ENCODE peak calls at places on chromosomes 4 and X, in five cellular contexts. P is progenitor cell of endocrine pancreas, I is SK-N-SH, S is astrocyte, R is fibroblast of mammary gland. T is an unnamed sample.

GRCh38 chr4:40584517-40585141 is 45.0 kb downstream of the RBM47 start:
- DNase-seq in P (no peak), I (no peak), S (no peak), R (no peak), T (no peak)

GRCh38 chrX:120522820-120523219 is 37.9 kb downstream of the CUL4B start:
- DNase-seq in P (no peak), I (no peak), S (no peak), R (no peak), T (no peak)

GRCh38 chr4:6877070-6877469 is 32.6 kb upstream of the TBC1D14 start:
- DNase-seq in P (no peak), I (no peak), S (no peak), R (no peak), T (no peak)

GRCh38 chr4:186726440-186727148 is 2.9 kb upstream of the FAT1 start:
- DNase-seq in P (peak), I (peak), S (peak), R (peak), T (peak)

GRCh38 chr4:64405761-64406160 is 3.5 kb downstream of the TECRL start:
- DNase-seq in P (no peak), I (no peak), S (no peak), R (no peak), T (no peak)

GRCh38 chr4:83217721-83218522 is 66.7 kb downstream of the COQ2 start:
- DNase-seq in P (no peak), I (no peak), S (no peak), R (no peak), T (no peak)

GRCh38 chr4:94304365-94304971 is 38.2 kb downstream of the HPGDS start:
- DNase-seq in P (no peak), I (peak), S (no peak), R (peak), T (no peak)

GRCh38 chr4:6251365-6251764 is 18.3 kb upstream of the WFS1 start:
- DNase-seq in P (no peak), I (no peak), S (no peak), R (no peak), T (no peak)

GRCh38 chr4:2462218-2462991 is 6.5 kb upstream of the RNF4 start:
- DNase-seq in P (peak), I (peak), S (peak), R (peak), T (peak)

GRCh38 chrX:149131780-149132179 is 373.3 kb downstream of the IDS start:
- DNase-seq in P (no peak), I (no peak), S (peak), R (peak), T (no peak)

GRCh38 chrX:149540133-149540620 is 635 bp upstream of the EOLA1 start:
- DNase-seq in P (peak), I (peak), S (no peak), R (peak), T (peak)

GRCh38 chr4:29581469-29581868 is 1138.7 kb upstream of the PCDH7 start:
- DNase-seq in P (no peak), I (no peak), S (peak), R (no peak), T (no peak)

GRCh38 chrX:104482757-104483156 is 83.2 kb upstream of the IL1RAPL2 start:
- DNase-seq in P (no peak), I (no peak), S (no peak), R (peak), T (no peak)

GRCh38 chr4:16278178-16278577 is 51.9 kb upstream of the TAPT1 start:
- DNase-seq in P (no peak), I (no peak), S (no peak), R (no peak), T (no peak)

GRCh38 chrX:126697091-126697490 is 122.4 kb upstream of the PRR32 start:
- DNase-seq in P (no peak), I (no peak), S (no peak), R (no peak), T (no peak)

GRCh38 chr4:165606465-165607205 is 227.8 kb downstream of the CPE start:
- DNase-seq in P (no peak), I (no peak), S (no peak), R (no peak), T (no peak)

GRCh38 chr4:120053916-120054315 is 12.7 kb downstream of the MAD2L1 start:
- DNase-seq in P (no peak), I (no peak), S (no peak), R (no peak), T (no peak)

GRCh38 chr4:17111436-17111835 is 213.0 kb upstream of the LDB2 start:
- DNase-seq in P (no peak), I (no peak), S (no peak), R (peak), T (no peak)

GRCh38 chr4:127521463-127521862 is 111.3 kb upstream of the INTU start:
- DNase-seq in P (no peak), I (no peak), S (no peak), R (no peak), T (no peak)

GRCh38 chrX:101206471-101206870 is 13.1 kb upstream of the DRP2 start:
- DNase-seq in P (no peak), I (peak), S (no peak), R (peak), T (peak)

GRCh38 chr4:7124643-7125442 is 57.0 kb upstream of the GRPEL1 start:
- DNase-seq in P (no peak), I (no peak), S (peak), R (peak), T (peak)

GRCh38 chr4:78656968-78657445 is 105.4 kb downstream of the ANXA3 start:
- DNase-seq in P (no peak), I (no peak), S (peak), R (no peak), T (no peak)

GRCh38 chr4:6779667-6780565 is 2.6 kb upstream of the KIAA0232 start:
- DNase-seq in P (no peak), I (no peak), S (no peak), R (peak), T (no peak)

GRCh38 chr4:158523990-158524545 is 2.4 kb downstream of the RXFP1 start:
- DNase-seq in P (no peak), I (no peak), S (no peak), R (no peak), T (no peak)

GRCh38 chrX:153400146-153401132 is 711 bp downstream of the PNMA6E start:
- DNase-seq in P (no peak), I (peak), S (no peak), R (peak), T (no peak)

GRCh38 chr4:153522800-153523089 is 56.6 kb downstream of the TMEM131L start:
- DNase-seq in P (no peak), I (no peak), S (no peak), R (no peak), T (no peak)

GRCh38 chr4:128831526-128832252 is 22.2 kb downstream of the JADE1 start:
- DNase-seq in P (no peak), I (peak), S (peak), R (no peak), T (no peak)

GRCh38 chr4:92359481-92359880 is 55.7 kb downstream of the GRID2 start:
- DNase-seq in P (no peak), I (no peak), S (no peak), R (no peak), T (no peak)

GRCh38 chr4:69485130-69485529 is 10.6 kb downstream of the UGT2B4 start:
- DNase-seq in P (no peak), I (no peak), S (peak), R (no peak), T (no peak)

GRCh38 chrX:50920132-50920531 is 9.6 kb downstream of the BMP15 start:
- DNase-seq in P (no peak), I (no peak), S (peak), R (peak), T (no peak)

GRCh38 chr4:89254847-89255246 is 52.8 kb downstream of the GPRIN3 start:
- DNase-seq in P (no peak), I (peak), S (no peak), R (peak), T (peak)

GRCh38 chr4:113635739-113636437 is 125.7 kb downstream of the CAMK2D start:
- DNase-seq in P (no peak), I (no peak), S (peak), R (peak), T (peak)

GRCh38 chr4:120636120-120636630 is 286.4 kb downstream of the PRDM5 start:
- DNase-seq in P (no peak), I (no peak), S (no peak), R (peak), T (no peak)

GRCh38 chrX:39805022-39805421 is 292.7 kb downstream of the BCOR start:
- DNase-seq in P (no peak), I (no peak), S (no peak), R (no peak), T (no peak)

GRCh38 chr4:45317276-45317675 is 590.9 kb upstream of the GNPDA2 start:
- DNase-seq in P (no peak), I (no peak), S (no peak), R (peak), T (no peak)

GRCh38 chr4:25160714-25161598 is 707 bp upstream of the SEPSECS start:
- DNase-seq in P (no peak), I (peak), S (no peak), R (no peak), T (peak)

GRCh38 chrX:24026403-24026801 is 584 bp downstream of the KLHL15 start:
- DNase-seq in P (no peak), I (peak), S (no peak), R (peak), T (no peak)

GRCh38 chrX:24023972-24024664 is 2.9 kb downstream of the KLHL15 start:
- DNase-seq in P (no peak), I (no peak), S (no peak), R (peak), T (no peak)

GRCh38 chrX:24023538-24023937 is 3.4 kb downstream of the KLHL15 start:
- DNase-seq in P (no peak), I (no peak), S (no peak), R (no peak), T (no peak)

GRCh38 chrX:24025741-24026402 is 1.1 kb downstream of the KLHL15 start:
- DNase-seq in P (no peak), I (no peak), S (peak), R (peak), T (peak)

GRCh38 chrX:24024819-24025740 is 1.9 kb downstream of the KLHL15 start:
- DNase-seq in P (peak), I (peak), S (peak), R (peak), T (peak)
- TF ChIP-seq CTCF in P (peak), I (no peak), S (no peak), R (no peak), T (peak)

GRCh38 chr4:27088491-27088890 is 227.8 kb downstream of the STIM2 start:
- DNase-seq in P (no peak), I (no peak), S (no peak), R (no peak), T (no peak)

GRCh38 chr4:27082786-27083185 is 222.1 kb downstream of the STIM2 start:
- DNase-seq in P (no peak), I (no peak), S (no peak), R (no peak), T (no peak)

GRCh38 chr4:27081675-27082579 is 221.3 kb downstream of the STIM2 start:
- DNase-seq in P (no peak), I (no peak), S (no peak), R (no peak), T (no peak)

GRCh38 chr4:27087306-27088045 is 226.8 kb downstream of the STIM2 start:
- DNase-seq in P (no peak), I (no peak), S (no peak), R (no peak), T (no peak)

GRCh38 chr4:27084685-27085356 is 224.2 kb downstream of the STIM2 start:
- DNase-seq in P (peak), I (peak), S (peak), R (peak), T (no peak)
- TF ChIP-seq CTCF in P (peak), I (no peak), S (no peak), R (no peak), T (peak)

GRCh38 chr4:41723286-41723685 is 25.2 kb downstream of the PHOX2B start:
- DNase-seq in P (no peak), I (no peak), S (no peak), R (no peak), T (no peak)

GRCh38 chr4:41727861-41728570 is 20.5 kb downstream of the PHOX2B start:
- DNase-seq in P (no peak), I (no peak), S (no peak), R (no peak), T (no peak)

GRCh38 chr4:41722171-41722570 is 26.4 kb downstream of the PHOX2B start:
- DNase-seq in P (no peak), I (no peak), S (no peak), R (no peak), T (peak)

GRCh38 chr4:41728571-41728908 is 20.0 kb downstream of the PHOX2B start:
- DNase-seq in P (no peak), I (no peak), S (no peak), R (peak), T (no peak)

DNA sequence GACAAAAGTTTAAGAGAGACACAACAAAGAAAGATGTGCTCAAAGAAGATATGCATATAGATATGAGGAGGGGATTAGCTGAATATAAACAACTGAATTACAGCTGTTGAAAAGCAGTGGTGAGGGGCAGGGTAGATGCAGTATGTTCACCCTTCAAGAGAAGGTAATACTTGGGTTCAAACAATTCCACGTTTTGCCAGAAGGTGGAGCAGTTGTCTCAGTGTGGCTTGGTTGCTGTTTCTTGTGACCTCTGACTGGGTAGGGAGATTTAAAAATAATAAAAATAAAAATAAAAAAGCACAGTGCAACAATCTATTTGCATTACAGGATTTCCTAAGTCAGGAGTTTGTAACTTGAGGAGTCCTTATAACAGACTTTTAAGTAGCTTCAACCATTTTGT is 23.3 kb downstream of the PHOX2B start:
- DNase-seq in P (no peak), I (no peak), S (no peak), R (no peak), T (no peak)
- TF ChIP-seq CTCF in P (peak), I (peak), S (no peak), R (peak), T (peak)

GRCh38 chr4:142850478-142850877 is 4.4 kb upstream of the INPP4B start:
- DNase-seq in P (no peak), I (peak), S (no peak), R (no peak), T (peak)

GRCh38 chr4:142845293-142846070 is 619 bp downstream of the INPP4B start:
- DNase-seq in P (peak), I (peak), S (no peak), R (no peak), T (no peak)

GRCh38 chr4:142844782-142845181 is 1.3 kb downstream of the INPP4B start:
- DNase-seq in P (no peak), I (no peak), S (no peak), R (no peak), T (no peak)

GRCh38 chr4:142846105-142846728 is at the start of gene INPP4B:
- DNase-seq in P (peak), I (peak), S (peak), R (peak), T (peak)

DNA sequence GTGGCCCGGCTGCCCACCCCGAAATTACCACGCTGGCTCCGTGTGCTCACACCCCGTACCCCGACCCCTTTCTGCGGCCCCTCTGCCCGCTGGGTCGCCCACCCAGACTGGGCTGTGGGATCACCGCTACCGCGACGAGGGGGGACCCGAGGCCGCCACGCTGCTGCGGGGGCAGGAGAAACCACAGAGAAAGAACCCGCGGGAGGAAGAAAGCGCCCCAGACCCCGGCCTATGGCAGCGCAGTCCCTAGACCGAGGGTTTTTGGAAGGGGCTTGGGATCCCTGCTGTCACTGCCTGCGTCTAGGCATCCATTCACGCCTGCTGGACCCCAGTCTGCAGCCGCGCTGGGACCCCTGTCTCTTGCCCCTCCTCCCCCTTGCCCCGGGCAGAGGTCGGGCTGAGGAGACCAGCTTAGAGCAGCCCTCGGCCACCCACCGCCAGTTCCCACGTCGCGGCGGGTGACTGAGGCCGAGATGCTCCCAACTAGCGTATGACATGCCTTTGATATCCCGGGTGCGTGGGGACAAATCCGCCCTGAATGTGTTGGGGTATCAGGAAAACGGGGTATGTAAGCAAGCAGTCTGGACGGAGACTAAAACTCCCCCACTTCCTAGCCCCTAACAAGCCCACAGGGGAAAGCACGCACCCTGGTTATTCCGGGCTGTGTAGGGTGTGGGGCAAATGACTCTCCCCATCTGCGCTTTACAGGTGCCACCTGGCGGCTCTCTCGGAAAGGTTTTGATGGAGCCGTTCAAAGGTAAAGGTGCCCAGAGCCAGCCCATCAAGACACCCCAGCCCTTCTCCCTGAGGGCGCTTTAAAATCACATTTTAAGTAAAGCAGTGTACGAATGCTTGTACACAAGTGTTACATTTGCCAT is 867 bp upstream of the INPP4B start:
- DNase-seq in P (peak), I (peak), S (no peak), R (no peak), T (peak)
- TF ChIP-seq CTCF in P (peak), I (no peak), S (peak), R (peak), T (peak)

GRCh38 chr4:23153076-23153475 is 460.3 kb downstream of the GBA3 start:
- DNase-seq in P (no peak), I (no peak), S (no peak), R (no peak), T (no peak)
- TF ChIP-seq CTCF in P (no peak), I (no peak), S (no peak), R (no peak), T (no peak)

GRCh38 chr4:73021634-73022033 is 47.9 kb downstream of the COX18 start:
- DNase-seq in P (no peak), I (peak), S (peak), R (peak), T (peak)
- TF ChIP-seq CTCF in P (no peak), I (peak), S (peak), R (peak), T (peak)

DNA sequence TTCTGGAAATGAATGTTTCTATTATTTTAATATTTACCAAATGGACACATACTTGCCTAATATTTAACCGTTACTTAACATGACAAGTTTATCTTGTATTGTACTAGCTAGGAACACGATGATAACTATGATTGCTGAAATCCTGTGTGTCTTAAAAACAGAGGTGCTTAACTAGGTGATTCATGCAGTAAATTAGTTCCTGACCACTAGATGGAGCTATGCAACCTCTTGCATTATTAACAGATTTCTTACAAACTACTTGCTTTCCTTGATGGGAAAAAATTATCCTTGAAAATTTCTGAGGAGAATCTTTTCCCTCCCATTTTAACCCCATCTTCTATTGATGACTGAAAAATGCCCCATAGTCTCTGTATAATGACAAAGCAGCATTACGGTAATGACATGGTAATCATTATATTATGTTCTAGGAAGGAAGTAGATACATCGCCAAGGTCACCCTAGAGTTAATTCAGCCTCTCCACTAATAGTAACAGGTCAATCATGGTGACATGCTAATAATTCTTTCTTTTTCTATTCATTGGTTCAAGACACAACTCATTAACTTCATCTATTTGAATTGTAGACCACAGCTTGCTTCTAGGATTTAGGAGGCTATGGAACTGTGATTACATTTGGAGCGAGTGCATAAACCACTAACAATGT is 844.2 kb downstream of the RAPGEF2 start:
- DNase-seq in P (no peak), I (peak), S (peak), R (peak), T (peak)
- TF ChIP-seq CTCF in P (peak), I (peak), S (peak), R (peak), T (peak)

GRCh38 chrX:114071412-114071811 is 512.5 kb upstream of the HTR2C start:
- DNase-seq in P (no peak), I (no peak), S (no peak), R (no peak), T (no peak)

GRCh38 chrX:114073926-114074325 is 510.0 kb upstream of the HTR2C start:
- DNase-seq in P (no peak), I (no peak), S (no peak), R (no peak), T (no peak)

GRCh38 chrX:114077773-114078172 is 506.1 kb upstream of the HTR2C start:
- DNase-seq in P (no peak), I (no peak), S (no peak), R (no peak), T (no peak)

DNA sequence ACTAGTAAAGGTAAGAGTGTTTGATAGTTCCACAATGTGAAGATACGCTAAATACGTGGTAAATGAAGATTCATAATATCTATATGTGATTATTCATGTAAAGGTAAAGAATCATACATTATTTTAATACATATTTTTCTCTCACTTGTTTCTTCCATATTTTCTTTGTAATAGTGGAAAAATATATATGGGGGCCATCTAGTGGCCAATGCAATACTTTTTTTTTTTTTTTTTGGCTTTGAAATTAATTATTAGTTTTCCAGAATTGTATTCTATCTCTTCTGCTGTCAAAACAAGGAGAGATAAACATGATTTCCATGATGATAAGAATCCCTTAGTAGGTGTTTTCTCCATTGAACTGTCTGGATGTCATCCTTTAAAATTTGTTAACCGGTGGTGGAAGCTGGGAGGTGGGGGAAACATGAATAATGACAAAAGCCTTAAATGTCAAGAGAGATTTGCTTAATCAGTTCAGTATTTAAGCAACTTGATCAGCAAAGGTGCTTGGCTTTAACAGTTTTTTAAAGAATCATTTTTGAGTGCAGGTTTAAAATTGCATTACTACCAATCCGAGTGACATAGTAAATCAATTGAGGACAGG is 508.7 kb upstream of the HTR2C start:
- DNase-seq in P (no peak), I (peak), S (no peak), R (no peak), T (no peak)
- TF ChIP-seq CTCF in P (peak), I (peak), S (no peak), R (peak), T (peak)